ENCODE peak calls at places on chromosomes 13 and 19, in seven cellular contexts. One of them, this sample, is unnamed. For H3K4me1, the result is how much of the 10 kb centered on the place peaks cover.

GRCh38 chr13:113275387-113275786 is 21.7 kb upstream of the LAMP1 start:
- DNase-seq in A549: peak
- DNase-seq in tibial nerve: no peak
- DNase-seq in stomach: peak
- DNase-seq in esophagus muscularis mucosa: no peak
- DNase-seq in K562: peak
- DNase-seq in sigmoid colon: no peak
- DNase-seq in this sample: no peak

GRCh38 chr13:67223024-67223423 is 7.1 kb downstream of the PCDH9 start:
- DNase-seq in A549: no peak
- DNase-seq in tibial nerve: no peak
- DNase-seq in stomach: no peak
- DNase-seq in esophagus muscularis mucosa: no peak
- DNase-seq in K562: no peak
- DNase-seq in sigmoid colon: no peak
- DNase-seq in this sample: no peak

GRCh38 chr19:44571830-44572661 is 41.3 kb upstream of the IGSF23 start:
- DNase-seq in A549: no peak
- DNase-seq in tibial nerve: no peak
- DNase-seq in stomach: no peak
- DNase-seq in esophagus muscularis mucosa: no peak
- DNase-seq in K562: no peak
- DNase-seq in sigmoid colon: no peak
- DNase-seq in this sample: no peak

GRCh38 chr13:46726347-46726746 is 70.6 kb downstream of the ESD start:
- DNase-seq in A549: no peak
- DNase-seq in tibial nerve: no peak
- DNase-seq in stomach: no peak
- DNase-seq in esophagus muscularis mucosa: no peak
- DNase-seq in K562: no peak
- DNase-seq in sigmoid colon: no peak
- DNase-seq in this sample: no peak

GRCh38 chr13:37109080-37109678 is 3.7 kb upstream of the CSNK1A1L start:
- DNase-seq in A549: no peak
- DNase-seq in tibial nerve: no peak
- DNase-seq in stomach: no peak
- DNase-seq in esophagus muscularis mucosa: no peak
- DNase-seq in K562: no peak
- DNase-seq in sigmoid colon: no peak
- DNase-seq in this sample: no peak

GRCh38 chr19:52138614-52139290 is 986 bp downstream of the ZNF616 start:
- DNase-seq in A549: no peak
- DNase-seq in tibial nerve: no peak
- DNase-seq in stomach: no peak
- DNase-seq in esophagus muscularis mucosa: no peak
- DNase-seq in K562: peak
- DNase-seq in sigmoid colon: no peak
- DNase-seq in this sample: no peak

GRCh38 chr13:50370303-50370950 is 355.2 kb downstream of the KCNRG start:
- DNase-seq in A549: no peak
- DNase-seq in tibial nerve: no peak
- DNase-seq in stomach: no peak
- DNase-seq in esophagus muscularis mucosa: peak
- DNase-seq in K562: no peak
- DNase-seq in sigmoid colon: no peak
- DNase-seq in this sample: no peak

GRCh38 chr13:76656496-76656895 is 229.7 kb downstream of the KCTD12 start:
- DNase-seq in A549: no peak
- DNase-seq in tibial nerve: no peak
- DNase-seq in stomach: no peak
- DNase-seq in esophagus muscularis mucosa: no peak
- DNase-seq in K562: no peak
- DNase-seq in sigmoid colon: no peak
- DNase-seq in this sample: no peak

GRCh38 chr19:38004505-38005223 is 97.7 kb downstream of the SIPA1L3 start:
- DNase-seq in A549: peak
- DNase-seq in tibial nerve: peak
- DNase-seq in stomach: peak
- DNase-seq in esophagus muscularis mucosa: peak
- DNase-seq in K562: peak
- DNase-seq in sigmoid colon: peak
- DNase-seq in this sample: peak

GRCh38 chr13:20902438-20903163 is at the start of gene XPO4:
- DNase-seq in A549: peak
- DNase-seq in tibial nerve: peak
- DNase-seq in stomach: peak
- DNase-seq in esophagus muscularis mucosa: peak
- DNase-seq in K562: peak
- DNase-seq in sigmoid colon: peak
- DNase-seq in this sample: peak

GRCh38 chr19:29872224-29872731 is 60.5 kb downstream of the CCNE1 start:
- DNase-seq in A549: no peak
- DNase-seq in tibial nerve: no peak
- DNase-seq in stomach: no peak
- DNase-seq in esophagus muscularis mucosa: no peak
- DNase-seq in K562: peak
- DNase-seq in sigmoid colon: no peak
- DNase-seq in this sample: no peak

GRCh38 chr13:73162912-73163911 is 104.4 kb downstream of the KLF5 start:
- DNase-seq in A549: peak
- DNase-seq in tibial nerve: no peak
- DNase-seq in stomach: no peak
- DNase-seq in esophagus muscularis mucosa: no peak
- DNase-seq in K562: no peak
- DNase-seq in sigmoid colon: no peak
- DNase-seq in this sample: no peak

GRCh38 chr19:16373989-16374388 is 49.4 kb downstream of the KLF2 start:
- DNase-seq in A549: no peak
- DNase-seq in tibial nerve: no peak
- DNase-seq in stomach: no peak
- DNase-seq in esophagus muscularis mucosa: no peak
- DNase-seq in K562: no peak
- DNase-seq in sigmoid colon: peak
- DNase-seq in this sample: no peak

GRCh38 chr19:8355631-8356402 is 8.1 kb upstream of the ANGPTL4 start:
- DNase-seq in A549: no peak
- DNase-seq in tibial nerve: no peak
- DNase-seq in stomach: no peak
- DNase-seq in esophagus muscularis mucosa: no peak
- DNase-seq in K562: peak
- DNase-seq in sigmoid colon: no peak
- DNase-seq in this sample: no peak

GRCh38 chr13:97257800-97258799 is 36.0 kb downstream of the MBNL2 start:
- DNase-seq in A549: peak
- DNase-seq in tibial nerve: no peak
- DNase-seq in stomach: no peak
- DNase-seq in esophagus muscularis mucosa: no peak
- DNase-seq in K562: peak
- DNase-seq in sigmoid colon: peak
- DNase-seq in this sample: peak
- TF ChIP-seq EP300 in A549: peak
- TF ChIP-seq EP300 in tibial nerve: peak
- TF ChIP-seq EP300 in stomach: peak
- TF ChIP-seq EP300 in esophagus muscularis mucosa: peak
- TF ChIP-seq EP300 in K562: peak
- TF ChIP-seq EP300 in sigmoid colon: no peak
- TF ChIP-seq EP300 in this sample: no peak

GRCh38 chr19:56261145-56261544 is 11.4 kb upstream of the EDDM13 start:
- DNase-seq in A549: no peak
- DNase-seq in tibial nerve: no peak
- DNase-seq in stomach: no peak
- DNase-seq in esophagus muscularis mucosa: no peak
- DNase-seq in K562: no peak
- DNase-seq in sigmoid colon: no peak
- DNase-seq in this sample: no peak

GRCh38 chr19:56263319-56263718 is 9.2 kb upstream of the EDDM13 start:
- DNase-seq in A549: no peak
- DNase-seq in tibial nerve: no peak
- DNase-seq in stomach: no peak
- DNase-seq in esophagus muscularis mucosa: no peak
- DNase-seq in K562: peak
- DNase-seq in sigmoid colon: no peak
- DNase-seq in this sample: no peak

GRCh38 chr19:56253737-56254136 is 18.8 kb upstream of the EDDM13 start:
- DNase-seq in A549: peak
- DNase-seq in tibial nerve: no peak
- DNase-seq in stomach: no peak
- DNase-seq in esophagus muscularis mucosa: no peak
- DNase-seq in K562: peak
- DNase-seq in sigmoid colon: no peak
- DNase-seq in this sample: no peak

GRCh38 chr19:56252699-56253422 is 19.7 kb upstream of the EDDM13 start:
- DNase-seq in A549: peak
- DNase-seq in tibial nerve: peak
- DNase-seq in stomach: peak
- DNase-seq in esophagus muscularis mucosa: peak
- DNase-seq in K562: peak
- DNase-seq in sigmoid colon: peak
- DNase-seq in this sample: peak

GRCh38 chr19:56258272-56258671 is 14.3 kb upstream of the EDDM13 start:
- DNase-seq in A549: no peak
- DNase-seq in tibial nerve: no peak
- DNase-seq in stomach: no peak
- DNase-seq in esophagus muscularis mucosa: no peak
- DNase-seq in K562: no peak
- DNase-seq in sigmoid colon: no peak
- DNase-seq in this sample: no peak
- H3K4me1 ChIP-seq in A549: under half
- H3K4me1 ChIP-seq in tibial nerve: under half
- H3K4me1 ChIP-seq in stomach: under half
- H3K4me1 ChIP-seq in esophagus muscularis mucosa: under half
- H3K4me1 ChIP-seq in K562: under half
- H3K4me1 ChIP-seq in sigmoid colon: under half
- H3K4me1 ChIP-seq in this sample: under half

GRCh38 chr19:43534305-43534612 is 1.3 kb downstream of the ZNF575 start:
- DNase-seq in A549: no peak
- DNase-seq in tibial nerve: no peak
- DNase-seq in stomach: no peak
- DNase-seq in esophagus muscularis mucosa: no peak
- DNase-seq in K562: no peak
- DNase-seq in sigmoid colon: no peak
- DNase-seq in this sample: no peak
- H3K4me3 ChIP-seq in A549: peak
- H3K4me3 ChIP-seq in tibial nerve: peak
- H3K4me3 ChIP-seq in stomach: peak
- H3K4me3 ChIP-seq in esophagus muscularis mucosa: peak
- H3K4me3 ChIP-seq in K562: peak
- H3K4me3 ChIP-seq in sigmoid colon: peak
- H3K4me3 ChIP-seq in this sample: peak

GRCh38 chr19:34432797-34433196 is 4.6 kb downstream of the UBA2 start:
- DNase-seq in A549: no peak
- DNase-seq in tibial nerve: peak
- DNase-seq in stomach: no peak
- DNase-seq in esophagus muscularis mucosa: no peak
- DNase-seq in K562: no peak
- DNase-seq in sigmoid colon: no peak
- DNase-seq in this sample: no peak
- TF ChIP-seq EP300 in A549: no peak
- TF ChIP-seq EP300 in tibial nerve: peak
- TF ChIP-seq EP300 in stomach: peak
- TF ChIP-seq EP300 in esophagus muscularis mucosa: peak
- TF ChIP-seq EP300 in K562: no peak
- TF ChIP-seq EP300 in sigmoid colon: no peak
- TF ChIP-seq EP300 in this sample: no peak

GRCh38 chr19:40806385-40807146 is 7.6 kb downstream of the EGLN2 start:
- DNase-seq in A549: peak
- DNase-seq in tibial nerve: peak
- DNase-seq in stomach: peak
- DNase-seq in esophagus muscularis mucosa: peak
- DNase-seq in K562: peak
- DNase-seq in sigmoid colon: peak
- DNase-seq in this sample: peak
- H3K4me1 ChIP-seq in A549: under half
- H3K4me1 ChIP-seq in tibial nerve: half or more
- H3K4me1 ChIP-seq in stomach: half or more
- H3K4me1 ChIP-seq in esophagus muscularis mucosa: half or more
- H3K4me1 ChIP-seq in K562: under half
- H3K4me1 ChIP-seq in sigmoid colon: half or more
- H3K4me1 ChIP-seq in this sample: half or more

GRCh38 chr19:53907193-53907581 is 1.9 kb upstream of the CACNG7 start:
- DNase-seq in A549: no peak
- DNase-seq in tibial nerve: no peak
- DNase-seq in stomach: no peak
- DNase-seq in esophagus muscularis mucosa: no peak
- DNase-seq in K562: no peak
- DNase-seq in sigmoid colon: no peak
- DNase-seq in this sample: no peak
- H3K4me3 ChIP-seq in A549: peak
- H3K4me3 ChIP-seq in tibial nerve: no peak
- H3K4me3 ChIP-seq in stomach: no peak
- H3K4me3 ChIP-seq in esophagus muscularis mucosa: no peak
- H3K4me3 ChIP-seq in K562: no peak
- H3K4me3 ChIP-seq in sigmoid colon: no peak
- H3K4me3 ChIP-seq in this sample: no peak

DNA sequence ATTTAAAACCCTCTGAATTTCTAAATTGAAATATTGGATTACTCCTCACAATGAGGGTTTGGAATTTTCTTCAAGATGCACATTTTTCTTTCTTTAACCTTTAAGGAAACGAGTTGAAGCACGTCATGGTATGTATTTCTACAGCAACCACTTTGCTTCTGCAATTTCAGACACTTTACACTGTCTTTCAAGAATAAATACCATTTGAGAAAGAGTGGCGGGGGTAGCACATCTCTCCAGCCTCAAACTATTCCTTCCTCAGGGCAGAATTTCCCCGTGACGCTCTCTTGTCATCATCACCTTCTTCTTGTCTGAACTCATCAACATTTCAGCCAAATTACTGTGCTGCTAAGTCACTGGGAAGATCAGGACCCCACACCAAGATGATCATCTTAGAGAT is 1073.4 kb downstream of the EFNB2 start:
- DNase-seq in A549: no peak
- DNase-seq in tibial nerve: no peak
- DNase-seq in stomach: no peak
- DNase-seq in esophagus muscularis mucosa: no peak
- DNase-seq in K562: no peak
- DNase-seq in sigmoid colon: no peak
- DNase-seq in this sample: no peak
- TF ChIP-seq EP300 in A549: no peak
- TF ChIP-seq EP300 in tibial nerve: no peak
- TF ChIP-seq EP300 in stomach: no peak
- TF ChIP-seq EP300 in esophagus muscularis mucosa: no peak
- TF ChIP-seq EP300 in K562: no peak
- TF ChIP-seq EP300 in sigmoid colon: no peak
- TF ChIP-seq EP300 in this sample: no peak